ENCODE peak calls at places on chromosomes 7 and 10, in ten cellular contexts. A is thyroid gland; C is astrocyte; S is mammary epithelial cell; W is heart right ventricle; N is ovary; Z is aorta; F is CD8-positive, alpha-beta T cell; Y is AG04450; U is fibroblast of lung. K is an unnamed sample.

GRCh38 chr10:77744249-77744648 is 106.6 kb upstream of the KCNMA1 start:
- DNase-seq in N (no peak), Z (no peak), C (no peak), W (no peak), F (no peak), A (no peak), U (no peak), S (peak; percentile 73), Y (no peak), K (no peak)

GRCh38 chr7:12674861-12675260 is 12.6 kb upstream of the ARL4A start:
- DNase-seq in W (no peak), A (peak; percentile 13), U (no peak), N (no peak), Y (no peak), Z (no peak), F (peak; percentile 15), C (no peak), S (peak; percentile 30), K (peak; percentile 78)

GRCh38 chr7:81002471-81002870 is 83.6 kb upstream of the SEMA3C start:
- DNase-seq in Z (no peak), Y (no peak), C (no peak), F (no peak), A (no peak), U (peak; percentile 5), N (no peak), W (no peak), S (no peak), K (no peak)

GRCh38 chr7:31764457-31764856 is 77.4 kb downstream of the PPP1R17 start:
- DNase-seq in A (no peak), Y (no peak), S (no peak), U (peak; percentile 34), Z (no peak), N (no peak), C (no peak), F (no peak), W (no peak), K (no peak)

GRCh38 chr7:6260291-6261183 is 11.9 kb downstream of the CYTH3 start:
- DNase-seq in Y (no peak), N (no peak), F (no peak), A (peak; percentile 52), S (no peak), U (peak; percentile 75), W (no peak), Z (no peak), C (peak; percentile 67), K (no peak)

GRCh38 chr10:10872035-10872673 is 145.5 kb upstream of the CELF2 start:
- DNase-seq in A (no peak), C (peak; percentile 98), Z (no peak), S (peak; percentile 11), N (peak; percentile 52), F (no peak), W (no peak), U (peak; percentile 98), Y (peak; percentile 71), K (no peak)

GRCh38 chr7:30755384-30756154 is 3.6 kb downstream of the INMT start:
- DNase-seq in C (peak; percentile 20), S (no peak), Y (no peak), A (no peak), Z (peak; percentile 86), W (peak; percentile 84), F (no peak), N (no peak), U (peak; percentile 29), K (no peak)

GRCh38 chr10:87837445-87837844 is 19.4 kb upstream of the ATAD1 start:
- DNase-seq in Y (no peak), U (no peak), A (no peak), F (no peak), C (no peak), W (no peak), N (no peak), Z (no peak), S (no peak), K (no peak)

GRCh38 chr7:79454325-79454960 is 976 bp upstream of the MAGI2 start:
- DNase-seq in S (no peak), W (peak; percentile 44), Z (peak; percentile 84), U (peak; percentile 63), C (peak; percentile 54), A (peak; percentile 49), F (no peak), Y (peak; percentile 8), N (peak; percentile 62), K (no peak)

GRCh38 chr10:65581426-65582026 is 1344.3 kb upstream of the LRRTM3 start:
- DNase-seq in W (no peak), N (no peak), Z (peak; percentile 47), S (no peak), C (no peak), A (no peak), F (no peak), U (no peak), Y (no peak), K (no peak)

GRCh38 chr7:81956520-81956919 is 186.7 kb upstream of the HGF start:
- DNase-seq in F (no peak), Y (peak; percentile 32), N (no peak), S (no peak), U (peak; percentile 50), A (no peak), Z (no peak), W (no peak), C (peak; percentile 45), K (no peak)

GRCh38 chr10:96496281-96496925 is 17.3 kb downstream of the TLL2 start:
- DNase-seq in N (no peak), U (no peak), F (no peak), W (no peak), Y (no peak), A (peak; percentile 12), C (no peak), Z (no peak), S (no peak), K (no peak)

GRCh38 chr10:114720685-114721278 is 62.7 kb upstream of the ABLIM1 start:
- DNase-seq in A (peak; percentile 18), U (no peak), Z (no peak), N (no peak), Y (no peak), F (no peak), W (no peak), C (no peak), S (no peak), K (no peak)

GRCh38 chr10:107430446-107430845 is 265.9 kb upstream of the SORCS1 start:
- DNase-seq in W (no peak), Y (no peak), U (no peak), N (no peak), S (no peak), F (no peak), Z (no peak), C (no peak), A (peak; percentile 64), K (no peak)

DNA sequence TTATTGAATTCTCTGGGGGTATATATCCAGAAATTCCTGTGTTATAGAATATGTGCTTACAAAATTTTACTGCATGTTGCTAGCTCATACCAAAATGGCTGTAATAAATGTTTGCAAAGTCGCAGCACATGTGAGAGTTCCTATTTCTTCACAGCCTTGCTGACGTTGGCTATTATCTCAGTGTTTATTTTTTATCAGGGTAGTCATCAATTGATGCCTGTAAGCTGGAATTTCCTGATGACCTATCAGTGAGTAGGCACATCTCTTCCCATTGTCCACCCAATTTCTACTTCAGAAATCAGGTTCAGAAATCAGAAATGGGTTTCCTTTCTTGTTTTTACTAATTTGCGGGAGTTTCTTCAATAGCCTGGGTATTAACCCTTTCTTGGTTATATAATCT is 268.1 kb upstream of the FZD8 start:
- DNase-seq in Y (peak; percentile 76), Z (no peak), W (no peak), N (no peak), S (peak; percentile 92), C (peak; percentile 80), U (peak; percentile 84), F (no peak), A (no peak), K (no peak)
- H3K27ac ChIP-seq in Y (no peak overlapping the region), Z (no peak overlapping the region), W (no peak overlapping the region), N (no peak overlapping the region), S (peak overlapping the region; percentile 85), C (peak overlapping the region; percentile 54), U (peak overlapping the region; percentile 16), F (no peak overlapping the region), A (no peak overlapping the region), K (no peak overlapping the region)

DNA sequence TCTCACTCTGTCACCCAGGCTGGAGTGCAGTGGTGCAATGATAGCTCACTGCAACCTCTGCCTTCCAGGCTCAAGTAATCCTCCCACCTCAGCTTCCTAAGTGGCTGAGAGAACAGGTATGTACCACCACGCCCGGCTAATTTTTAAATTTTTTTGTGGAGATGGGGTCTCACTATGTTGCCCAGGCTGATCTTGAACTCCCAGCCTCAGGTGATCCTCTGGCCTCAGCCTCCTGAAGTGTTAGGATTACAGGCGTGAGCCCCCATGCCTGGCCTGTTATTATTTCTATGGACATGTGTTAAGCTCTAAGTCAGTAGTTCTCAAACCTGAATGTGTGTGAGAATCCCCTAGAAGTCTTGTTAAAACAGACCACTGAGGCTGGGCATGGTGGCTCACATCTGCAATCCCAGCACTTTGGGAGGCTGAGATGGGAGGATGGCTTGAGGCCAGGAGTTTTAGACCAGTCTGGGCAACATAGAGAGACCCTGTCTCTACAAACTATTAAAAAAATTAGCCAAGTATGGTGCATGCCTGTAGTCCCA is 24.5 kb downstream of the TMEM270 start:
- DNase-seq in F (no peak), S (no peak), C (no peak), A (no peak), Y (no peak), W (no peak), Z (no peak), U (no peak), N (no peak), K (no peak)
- H3K4me3 ChIP-seq in F (no peak overlapping the region), S (no peak overlapping the region), C (no peak overlapping the region), A (no peak overlapping the region), Y (no peak overlapping the region), W (no peak overlapping the region), Z (no peak overlapping the region), U (no peak overlapping the region), N (no peak overlapping the region), K (no peak overlapping the region)

GRCh38 chr7:158935062-158935461 is 78.7 kb downstream of the DYNC2I1 start:
- DNase-seq in Y (no peak), A (no peak), U (no peak), N (no peak), C (no peak), F (no peak), S (no peak), W (no peak), Z (no peak), K (no peak)
- H3K9me3 ChIP-seq in Y (peaks cover 8% of the 10 kb centered on the region), A (no peaks in the 10 kb centered on the region), U (no peaks in the 10 kb centered on the region), N (peaks cover 3% of the 10 kb centered on the region), C (no peaks in the 10 kb centered on the region), F (peaks cover 4% of the 10 kb centered on the region), S (no peaks in the 10 kb centered on the region), W (peaks cover 22% of the 10 kb centered on the region), Z (peaks cover 5% of the 10 kb centered on the region), K (peaks cover 6% of the 10 kb centered on the region)

DNA sequence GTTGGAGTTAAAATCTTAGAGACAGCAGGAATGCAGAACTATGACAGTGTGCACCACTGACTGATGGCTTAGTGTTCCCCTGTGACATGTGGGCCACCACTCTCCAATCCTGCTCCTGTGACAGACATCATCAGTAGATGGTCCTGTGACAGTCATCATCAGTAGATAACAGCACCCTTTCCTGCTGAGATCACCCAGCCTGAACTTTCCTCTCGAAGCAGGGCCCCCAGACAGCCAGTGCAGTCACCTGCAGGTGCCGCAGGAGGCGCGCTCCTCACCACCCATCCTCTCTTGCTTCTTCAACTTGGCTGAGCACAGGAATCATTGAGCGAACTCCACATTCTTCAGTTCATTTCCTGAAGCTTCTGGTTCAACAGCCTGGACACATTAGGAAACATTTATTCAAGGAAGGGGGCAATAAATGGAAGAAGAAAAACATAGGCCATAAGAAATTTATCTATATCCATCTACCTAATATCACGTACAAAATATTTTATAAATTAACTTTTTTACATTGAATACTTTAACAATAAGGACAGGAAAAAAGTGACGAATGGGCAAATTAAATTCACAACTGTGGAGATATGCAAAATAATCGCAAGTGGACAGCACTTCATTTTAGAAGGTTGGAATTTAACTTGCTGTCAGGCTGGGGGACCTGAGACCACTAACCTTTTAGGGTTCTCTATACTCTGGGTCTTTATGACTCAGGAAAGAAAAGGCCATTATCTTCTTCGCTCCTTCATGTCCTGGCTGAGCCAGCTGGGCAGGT is 32.0 kb upstream of the MKI67 start:
- DNase-seq in U (no peak), Y (no peak), F (no peak), N (no peak), C (no peak), W (no peak), S (no peak), A (no peak), Z (no peak), K (no peak)
- H3K27ac ChIP-seq in U (no peak overlapping the region), Y (no peak overlapping the region), F (no peak overlapping the region), N (no peak overlapping the region), C (no peak overlapping the region), W (no peak overlapping the region), S (no peak overlapping the region), A (no peak overlapping the region), Z (no peak overlapping the region), K (no peak overlapping the region)